ENCODE peak calls at places on chromosomes 7 and 10, in five cellular contexts. C is neural progenitor cell, X is SK-N-SH, E is PC-9, Q is fibroblast of lung. N is an unnamed sample.

GRCh38 chr7:101814996-101815825 is 2.2 kb upstream of the CUX1 start:
- DNase-seq in C (peak), Q (peak), X (peak), E (no peak), N (peak)

GRCh38 chr7:63899691-63900393 is 98.8 kb upstream of the ZNF722 start:
- DNase-seq in C (no peak), X (peak), Q (no peak), E (no peak), N (peak)

GRCh38 chr10:101001225-101002035 is 1.8 kb downstream of the LZTS2 start:
- DNase-seq in Q (peak), E (no peak), C (peak), X (peak), N (peak)

GRCh38 chr10:131858583-131859340 is 42.0 kb upstream of the PPP2R2D start:
- DNase-seq in Q (no peak), E (no peak), X (no peak), C (no peak), N (no peak)

GRCh38 chr7:105932835-105933477 is 30.1 kb upstream of the CDHR3 start:
- DNase-seq in X (no peak), C (peak), E (no peak), Q (peak), N (peak)

GRCh38 chr7:98211221-98211675 is at the start of gene BHLHA15:
- DNase-seq in Q (no peak), E (no peak), X (peak), C (peak), N (peak)

GRCh38 chr10:124509836-124510535 is 48.4 kb downstream of the LHPP start:
- DNase-seq in X (no peak), C (no peak), E (no peak), Q (no peak), N (no peak)

GRCh38 chr7:2444476-2444875 is 31.7 kb downstream of the GRIFIN start:
- DNase-seq in C (no peak), Q (peak), X (no peak), E (no peak), N (peak)

GRCh38 chr10:129808092-129808983 is 155.7 kb downstream of the EBF3 start:
- DNase-seq in E (no peak), X (no peak), C (no peak), Q (no peak), N (no peak)

GRCh38 chr7:101817031-101817929 is at the start of gene CUX1:
- DNase-seq in Q (no peak), C (peak), E (no peak), X (peak), N (peak)

GRCh38 chr10:86856156-86856555 is 99.7 kb downstream of the BMPR1A start:
- DNase-seq in C (no peak), Q (no peak), E (no peak), X (no peak), N (no peak)

DNA sequence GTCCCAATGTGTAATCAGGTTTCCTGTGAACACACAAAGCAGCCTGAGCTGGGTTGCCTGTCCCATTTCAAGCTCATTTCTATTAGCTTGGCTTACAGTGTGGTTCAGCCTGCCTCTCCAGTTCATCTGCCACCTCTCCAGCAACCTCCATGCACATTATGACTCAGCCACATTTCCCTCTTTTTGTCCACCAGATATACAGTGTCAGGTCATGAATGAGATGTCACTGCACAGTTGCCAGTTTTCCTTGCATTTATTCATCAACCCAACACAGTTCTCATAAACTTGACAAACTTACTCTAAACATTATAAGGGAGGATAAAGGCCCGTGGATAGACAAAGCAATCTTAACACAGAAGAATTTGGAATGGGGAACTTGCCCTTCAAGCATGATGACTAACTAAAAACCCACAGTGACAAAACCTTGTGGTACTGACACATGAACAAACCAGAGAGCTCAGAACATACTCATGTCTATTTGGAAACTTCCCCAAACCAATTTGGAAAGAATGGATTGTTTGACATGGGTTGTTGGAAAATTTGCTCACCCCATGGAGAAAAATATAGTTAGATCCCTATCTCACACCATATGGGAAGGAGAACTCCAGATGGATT is 2.5 kb upstream of the CFAP58 start:
- DNase-seq in Q (no peak), C (no peak), E (no peak), X (no peak), N (peak)
- H2AFZ ChIP-seq in Q (no peak), C (no peak), E (no peak), X (no peak), N (no peak)

GRCh38 chr7:84948632-84949031 is 238.2 kb downstream of the SEMA3D start:
- DNase-seq in C (no peak), E (no peak), X (no peak), Q (no peak), N (no peak)
- H2AFZ ChIP-seq in C (no peak), E (no peak), X (no peak), Q (no peak), N (peak)

DNA sequence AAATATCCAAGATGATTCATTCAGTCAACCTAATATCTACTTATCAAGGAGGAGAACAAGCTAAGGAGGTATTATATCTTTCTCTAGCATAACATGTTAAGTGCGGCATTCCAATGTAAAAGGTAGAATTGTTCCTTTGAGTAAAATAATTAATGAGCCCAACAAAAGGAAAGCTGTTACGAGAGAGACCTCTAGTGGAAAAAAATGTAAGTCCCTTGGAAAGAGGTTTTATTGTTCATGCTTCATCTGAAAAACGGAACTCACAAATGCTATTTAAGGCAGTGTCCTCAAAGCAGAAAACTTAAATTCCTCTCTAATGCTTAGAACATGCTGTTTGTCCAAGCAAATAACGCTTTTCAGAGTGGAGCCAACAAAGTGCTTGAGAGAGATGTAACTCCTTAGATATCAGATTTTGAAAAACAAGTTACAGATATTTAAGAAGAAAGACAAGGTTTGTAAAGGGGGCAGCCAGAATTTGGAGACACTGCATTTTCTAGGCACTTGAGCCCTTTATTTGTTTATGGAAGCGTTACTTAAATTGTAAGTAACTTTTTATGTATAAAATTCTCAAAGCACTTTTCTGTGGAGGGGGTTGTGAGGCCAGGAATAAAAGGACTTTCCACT is 119.9 kb downstream of the TFEC start:
- DNase-seq in E (peak), Q (peak), X (peak), C (peak), N (peak)
- H2AFZ ChIP-seq in E (no peak), Q (no peak), X (no peak), C (peak), N (peak)

DNA sequence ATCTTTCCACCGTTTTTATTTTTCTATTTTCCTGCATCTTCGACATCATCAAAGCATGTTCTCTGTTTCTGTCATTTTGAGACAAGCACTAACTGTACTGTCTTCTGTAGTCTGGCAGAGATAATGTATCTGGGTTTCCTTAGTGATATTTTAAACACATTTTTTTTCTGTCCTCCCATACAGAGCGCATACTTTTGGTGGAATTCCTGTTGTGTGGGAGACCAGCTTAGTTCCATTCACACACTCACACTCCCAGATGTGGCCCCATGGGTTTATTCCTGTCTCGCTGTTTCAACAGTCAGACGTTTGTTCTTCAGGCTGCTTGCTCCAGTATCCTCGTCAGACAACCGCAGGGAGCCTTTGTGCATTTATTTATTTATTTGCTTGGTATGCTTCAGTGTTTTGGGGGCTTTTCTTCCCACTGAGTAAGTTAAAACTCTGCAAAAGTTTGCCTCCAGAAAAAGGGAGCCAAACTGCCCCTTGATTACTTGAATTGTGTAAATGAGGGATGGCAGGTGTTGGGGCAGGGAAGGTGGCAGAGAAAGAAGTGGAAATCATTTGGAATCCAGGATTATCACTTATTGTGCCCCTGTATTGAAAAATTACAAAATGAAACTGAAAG is 456.8 kb upstream of the KLF6 start:
- DNase-seq in X (no peak), Q (peak), E (no peak), C (peak), N (peak)
- H2AFZ ChIP-seq in X (no peak), Q (no peak), E (no peak), C (no peak), N (no peak)

GRCh38 chr10:102262744-102263370 is 17.5 kb downstream of the GBF1 start:
- DNase-seq in C (no peak), E (no peak), Q (no peak), X (no peak), N (no peak)
- H2AFZ ChIP-seq in C (no peak), E (no peak), Q (no peak), X (no peak), N (no peak)

GRCh38 chr7:123796568-123796967 is 47.8 kb upstream of the WASL start:
- DNase-seq in Q (no peak), E (no peak), X (no peak), C (no peak), N (no peak)

GRCh38 chr7:123802249-123802648 is 42.7 kb upstream of the HYAL4 start:
- DNase-seq in Q (no peak), C (no peak), X (no peak), E (no peak), N (no peak)

GRCh38 chr7:123797673-123798526 is 47.1 kb upstream of the HYAL4 start:
- DNase-seq in Q (peak), C (peak), E (peak), X (peak), N (peak)

GRCh38 chr7:123795917-123796316 is 47.1 kb upstream of the WASL start:
- DNase-seq in E (no peak), C (no peak), X (no peak), Q (no peak), N (no peak)

GRCh38 chr7:123798527-123799188 is 46.3 kb upstream of the HYAL4 start:
- DNase-seq in Q (peak), E (peak), C (no peak), X (no peak), N (no peak)
- H2AFZ ChIP-seq in Q (no peak), E (no peak), C (peak), X (no peak), N (no peak)

DNA sequence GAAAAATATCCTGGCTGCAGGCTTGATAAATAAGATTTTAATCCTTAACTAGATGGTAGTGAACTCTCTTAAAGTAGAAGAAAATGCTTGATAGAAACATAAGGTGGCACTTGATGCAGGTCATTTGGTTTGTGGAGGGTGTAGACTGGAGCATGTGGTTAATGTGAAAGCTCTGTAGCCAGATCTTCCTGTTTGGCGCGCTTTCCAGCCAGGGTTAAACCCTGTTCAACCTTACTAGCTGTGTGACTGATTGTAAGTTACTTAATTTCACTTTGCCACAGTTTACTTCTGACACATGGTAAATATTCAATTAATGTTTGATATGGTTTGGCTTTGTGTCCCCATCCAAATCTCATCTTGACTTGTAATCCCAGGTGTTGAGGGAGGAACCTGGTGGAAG is 394.0 kb downstream of the REEP3 start:
- DNase-seq in Q (no peak), C (no peak), X (no peak), E (no peak), N (no peak)
- H2AFZ ChIP-seq in Q (no peak), C (no peak), X (no peak), E (no peak), N (no peak)

GRCh38 chr10:49736564-49737113 is 25.5 kb downstream of the OGDHL start:
- DNase-seq in Q (no peak), C (no peak), X (peak), E (no peak), N (no peak)

GRCh38 chr10:49733866-49734265 is 28.3 kb downstream of the OGDHL start:
- DNase-seq in X (no peak), C (no peak), Q (no peak), E (no peak), N (no peak)

GRCh38 chr10:49735161-49735560 is 27.0 kb downstream of the OGDHL start:
- DNase-seq in E (no peak), C (no peak), X (peak), Q (no peak), N (no peak)

GRCh38 chr10:49735848-49736563 is 26.1 kb downstream of the OGDHL start:
- DNase-seq in E (no peak), X (no peak), Q (no peak), C (no peak), N (no peak)

DNA sequence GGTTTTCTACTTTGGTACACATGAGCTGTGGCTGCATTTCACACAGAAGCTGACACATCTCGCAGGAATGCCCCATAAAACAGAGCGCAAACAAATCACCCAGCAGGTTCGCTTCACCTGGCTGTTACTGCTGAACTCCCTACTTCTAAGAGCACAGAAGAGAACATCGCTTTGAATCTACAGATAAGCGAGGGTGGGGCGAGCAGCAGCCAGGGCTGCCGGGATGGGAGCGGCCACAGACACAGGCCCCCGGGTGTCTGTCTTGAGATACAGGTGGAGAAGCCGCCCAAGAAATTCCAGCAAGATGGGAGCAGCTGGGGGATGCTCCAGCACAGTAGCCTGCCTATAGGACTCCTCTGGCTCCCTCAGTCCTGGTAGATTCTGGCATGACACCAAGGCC is 27.4 kb downstream of the OGDHL start:
- DNase-seq in C (no peak), Q (no peak), E (peak), X (no peak), N (no peak)
- H2AFZ ChIP-seq in C (no peak), Q (no peak), E (no peak), X (no peak), N (no peak)

GRCh38 chr7:142567676-142568075 is 181.6 kb upstream of the PRSS1 start:
- DNase-seq in Q (no peak), X (no peak), C (no peak), E (no peak), N (no peak)
- H2AFZ ChIP-seq in Q (no peak), X (no peak), C (no peak), E (no peak), N (no peak)

DNA sequence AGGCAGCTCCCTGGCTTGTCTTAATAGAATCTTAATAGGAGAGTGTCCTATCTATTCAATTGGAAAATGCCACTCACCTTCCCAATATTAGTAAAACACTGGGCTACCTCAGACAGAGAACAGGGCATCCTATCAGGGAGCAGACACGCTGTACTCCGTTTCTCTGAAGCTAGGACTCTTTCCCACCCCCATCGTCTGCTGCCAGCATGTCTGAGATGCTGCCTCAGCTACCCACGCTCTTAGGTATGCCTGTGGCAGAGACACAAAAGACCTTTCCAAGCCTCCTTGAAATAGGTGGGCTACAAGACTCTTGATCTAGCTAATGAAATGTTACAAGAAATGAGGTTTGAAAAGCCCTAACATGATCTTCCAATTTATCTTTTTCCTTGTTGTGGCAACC is 2.5 kb upstream of the LRIT2 start:
- DNase-seq in C (no peak), X (no peak), Q (no peak), E (no peak), N (no peak)
- H2AFZ ChIP-seq in C (no peak), X (no peak), Q (no peak), E (no peak), N (no peak)

N was measured in GM23248.